ENCODE peak calls at places on chromosomes 2 and 18, in four cellular contexts. I, U, J and G are unnamed samples.

GRCh38 chr2:27723372-27724144 is 48.0 kb upstream of the MRPL33 start:
- DNase-seq in I (peak), J (peak), U (no peak), G (no peak)

GRCh38 chr2:71790261-71791038 is 337.1 kb downstream of the DYSF start:
- DNase-seq in U (no peak), I (no peak), J (no peak), G (no peak)

GRCh38 chr18:57128229-57128911 is 18.5 kb upstream of the BOD1L2 start:
- DNase-seq in J (no peak), I (no peak), U (no peak), G (no peak)

GRCh38 chr2:152740743-152741328 is 22.4 kb downstream of the ARL6IP6 start:
- DNase-seq in I (peak), J (no peak), U (no peak), G (no peak)

GRCh38 chr2:171521361-171522056 is 765 bp upstream of the CYBRD1 start:
- DNase-seq in U (no peak), J (no peak), I (peak), G (no peak)

GRCh38 chr2:177036754-177037153 is 175.8 kb upstream of the HNRNPA3 start:
- DNase-seq in U (no peak), J (no peak), I (no peak), G (no peak)

GRCh38 chr18:8809514-8809913 is 104.2 kb downstream of the MTCL1 start:
- DNase-seq in I (no peak), U (no peak), J (no peak), G (no peak)

GRCh38 chr2:3639653-3640052 is 18.3 kb upstream of the ALLC start:
- DNase-seq in I (no peak), U (no peak), J (no peak), G (no peak)

GRCh38 chr2:10530607-10531239 is 82.6 kb upstream of the ODC1 start:
- DNase-seq in U (no peak), I (peak), J (no peak), G (no peak)

GRCh38 chr18:76274470-76275289 is 220.4 kb downstream of the ZNF516 start:
- DNase-seq in U (no peak), I (peak), J (peak), G (no peak)

GRCh38 chr2:28398101-28398834 is 5.6 kb downstream of the FOSL2 start:
- DNase-seq in I (no peak), U (no peak), J (no peak), G (no peak)

GRCh38 chr18:54023471-54023870 is 201.0 kb downstream of the MBD2 start:
- DNase-seq in U (no peak), I (no peak), J (no peak), G (peak)

GRCh38 chr18:3511980-3512379 is 62.0 kb downstream of the TGIF1 start:
- DNase-seq in U (no peak), I (peak), J (peak), G (no peak)

GRCh38 chr2:1664698-1665097 is 79.6 kb downstream of the PXDN start:
- DNase-seq in I (no peak), J (no peak), U (no peak), G (no peak)

GRCh38 chr2:235852528-235852920 is 315.7 kb downstream of the GBX2 start:
- DNase-seq in J (no peak), I (no peak), U (no peak), G (no peak)

GRCh38 chr2:234630676-234631350 is 133.9 kb upstream of the ARL4C start:
- DNase-seq in U (no peak), I (no peak), J (no peak), G (no peak)

GRCh38 chr2:149617057-149617456 is 29.5 kb upstream of the MMADHC start:
- DNase-seq in I (no peak), J (no peak), U (no peak), G (no peak)

GRCh38 chr18:24086082-24086481 is 52.8 kb upstream of the CABYR start:
- DNase-seq in U (no peak), I (no peak), J (no peak), G (no peak)

GRCh38 chr18:70197042-70197441 is 8.4 kb downstream of the RTTN start:
- DNase-seq in I (no peak), U (no peak), J (no peak), G (no peak)

GRCh38 chr2:168244318-168244717 is 3.1 kb downstream of the STK39 start:
- DNase-seq in J (no peak), U (no peak), I (no peak), G (no peak)

GRCh38 chr2:199463708-199464613 is 6.2 kb upstream of the SATB2 start:
- DNase-seq in I (no peak), J (no peak), U (no peak), G (no peak)

GRCh38 chr2:54597153-54597827 is 126.2 kb upstream of the EML6 start:
- DNase-seq in U (no peak), I (no peak), J (no peak), G (no peak)

GRCh38 chr18:54528942-54529376 is 62.1 kb upstream of the DYNAP start:
- DNase-seq in I (no peak), J (no peak), U (no peak), G (no peak)

GRCh38 chr2:178865121-178865520 is 57.9 kb upstream of the TTN start:
- DNase-seq in I (no peak), J (no peak), U (no peak), G (no peak)

GRCh38 chr2:41038408-41038807 is 586.5 kb upstream of the SLC8A1 start:
- DNase-seq in I (no peak), J (no peak), U (no peak), G (no peak)

GRCh38 chr2:189698020-189698887 is 23.8 kb downstream of the ANKAR start:
- DNase-seq in I (peak), U (no peak), J (peak), G (no peak)

GRCh38 chr2:7915302-7916200 is 766.3 kb upstream of the ID2 start:
- DNase-seq in I (no peak), J (no peak), U (no peak), G (no peak)

GRCh38 chr2:152425765-152426710 is 91.1 kb downstream of the FMNL2 start:
- DNase-seq in I (no peak), J (no peak), U (no peak), G (no peak)

GRCh38 chr2:120869659-120870466 is 134.2 kb downstream of the GLI2 start:
- DNase-seq in I (no peak), J (no peak), U (no peak), G (no peak)

GRCh38 chr2:120867290-120868231 is 131.9 kb downstream of the GLI2 start:
- DNase-seq in I (peak), U (no peak), J (no peak), G (no peak)

GRCh38 chr2:120866483-120867140 is 130.9 kb downstream of the GLI2 start:
- DNase-seq in U (no peak), I (no peak), J (no peak), G (no peak)

GRCh38 chr2:120869036-120869435 is 133.4 kb downstream of the GLI2 start:
- DNase-seq in I (no peak), J (no peak), U (no peak), G (no peak)

GRCh38 chr2:120868366-120868765 is 132.7 kb downstream of the GLI2 start:
- DNase-seq in I (no peak), J (no peak), U (no peak), G (no peak)
- TF ChIP-seq SPI1 in I (no peak), J (no peak), U (no peak), G (no peak)

GRCh38 chr18:45974088-45974536 is 7.0 kb upstream of the EPG5 start:
- DNase-seq in U (peak), J (peak), I (peak), G (peak)
- TF ChIP-seq SPI1 in U (no peak), J (peak), I (no peak), G (no peak)

GRCh38 chr2:49044680-49045079 is 109.6 kb downstream of the FSHR start:
- DNase-seq in I (no peak), J (no peak), U (no peak), G (no peak)
- TF ChIP-seq SPI1 in I (no peak), J (no peak), U (no peak), G (no peak)

GRCh38 chr18:29007986-29008654 is 831.2 kb upstream of the CDH2 start:
- DNase-seq in U (no peak), I (no peak), J (no peak), G (no peak)

GRCh38 chr18:29012874-29013273 is 835.9 kb upstream of the CDH2 start:
- DNase-seq in U (no peak), I (no peak), J (no peak), G (no peak)

DNA sequence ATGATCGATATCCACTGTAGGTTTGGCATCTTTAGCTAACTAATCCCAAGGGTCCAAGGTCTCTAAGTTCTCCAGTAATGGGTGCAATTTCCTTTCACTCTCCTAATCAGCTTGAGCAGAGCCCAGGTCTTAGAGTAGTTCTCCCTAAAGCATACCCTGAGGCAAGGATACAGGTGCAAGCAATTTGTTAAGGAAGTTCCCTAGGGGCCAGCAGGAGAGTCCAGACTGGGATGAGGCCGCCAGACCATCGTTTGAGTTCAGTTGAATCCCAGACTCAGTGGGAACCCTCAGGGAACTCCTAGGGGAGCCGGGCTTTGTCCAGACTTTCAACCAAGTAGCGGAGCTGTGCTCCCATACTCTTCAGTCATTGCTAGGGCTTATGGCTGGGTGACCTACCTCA is 835.4 kb upstream of the CDH2 start:
- DNase-seq in J (no peak), I (no peak), U (no peak), G (no peak)
- TF ChIP-seq SPI1 in J (no peak), I (no peak), U (no peak), G (no peak)

GRCh38 chr2:60885683-60886082 is 4.3 kb downstream of the REL start:
- DNase-seq in J (peak), U (no peak), I (peak), G (no peak)

GRCh38 chr2:60891175-60891574 is 9.8 kb downstream of the REL start:
- DNase-seq in I (peak), U (no peak), J (no peak), G (no peak)

GRCh38 chr2:60886962-60887361 is 5.6 kb downstream of the REL start:
- DNase-seq in J (no peak), I (no peak), U (no peak), G (no peak)

GRCh38 chr2:60888853-60889252 is 7.5 kb downstream of the REL start:
- DNase-seq in J (no peak), U (no peak), I (no peak), G (no peak)

GRCh38 chr2:60890393-60890707 is 9.0 kb downstream of the REL start:
- DNase-seq in U (no peak), J (no peak), I (no peak), G (no peak)
- TF ChIP-seq SPI1 in U (no peak), J (no peak), I (no peak), G (no peak)

GRCh38 chr18:37451239-37451825 is 114.3 kb downstream of the CELF4 start:
- DNase-seq in J (no peak), I (no peak), U (no peak), G (no peak)

GRCh38 chr18:37452015-37452414 is 113.6 kb downstream of the CELF4 start:
- DNase-seq in J (no peak), I (no peak), U (no peak), G (no peak)

GRCh38 chr18:37452697-37453385 is 112.8 kb downstream of the CELF4 start:
- DNase-seq in U (no peak), I (no peak), J (no peak), G (no peak)

GRCh38 chr18:37449618-37450017 is 116.0 kb downstream of the CELF4 start:
- DNase-seq in J (no peak), U (no peak), I (no peak), G (no peak)

GRCh38 chr18:37450434-37451133 is 115.0 kb downstream of the CELF4 start:
- DNase-seq in J (no peak), I (no peak), U (no peak), G (no peak)
- TF ChIP-seq SPI1 in J (no peak), I (no peak), U (no peak), G (no peak)